ENCODE peak calls at places on chromosome 5, in four cellular contexts. F is CD4-positive, CD25-positive, alpha-beta regulatory T cell; W is BE2C; S is GM23248. Q is an unnamed sample.
A peak's percentile ranks its signal among the peaks of the same experiment; 100 is the strongest.

GRCh38 chr5:42423285-42424152 is at the start of gene GHR:
- DNase-seq in F (no peak), S (peak; percentile 95), W (peak; percentile 84), Q (peak; percentile 14)

GRCh38 chr5:137078171-137078665 is 420.9 kb downstream of the SPOCK1 start:
- DNase-seq in F (no peak), S (peak; percentile 52), W (no peak), Q (no peak)

GRCh38 chr5:163571755-163572154 is 66.3 kb downstream of the MAT2B start:
- DNase-seq in W (peak; percentile 15), S (peak; percentile 77), F (no peak), Q (no peak)

GRCh38 chr5:168765220-168766037 is 186.3 kb upstream of the PANK3 start:
- DNase-seq in F (no peak), W (peak; percentile 87), S (peak; percentile 77), Q (no peak)

GRCh38 chr5:100761192-100761591 is 141.9 kb downstream of the ST8SIA4 start:
- DNase-seq in W (no peak), S (peak; percentile 25), F (no peak), Q (no peak)

GRCh38 chr5:147560982-147561381 is 51.1 kb upstream of the DPYSL3 start:
- DNase-seq in F (no peak), S (no peak), W (no peak), Q (no peak)

GRCh38 chr5:94461131-94461530 is 157.3 kb downstream of the KIAA0825 start:
- DNase-seq in S (no peak), W (no peak), F (no peak), Q (no peak)

GRCh38 chr5:138986186-138986775 is 111.1 kb upstream of the LRRTM2 start:
- DNase-seq in F (no peak), W (peak; percentile 46), S (no peak), Q (no peak)

GRCh38 chr5:95261369-95262175 is 23.3 kb downstream of the MCTP1 start:
- DNase-seq in W (peak; percentile 17), S (peak; percentile 58), F (no peak), Q (peak; percentile 31)

GRCh38 chr5:152688561-152689274 is 283.6 kb upstream of the NMUR2 start:
- DNase-seq in F (no peak), W (no peak), S (peak; percentile 93), Q (no peak)

GRCh38 chr5:132747064-132747692 is at the start of gene CCNI2:
- DNase-seq in S (peak; percentile 56), F (peak; percentile 67), W (peak; percentile 32), Q (no peak)

GRCh38 chr5:73636408-73636807 is 10.4 kb downstream of the ARHGEF28 start:
- DNase-seq in S (no peak), F (no peak), W (no peak), Q (no peak)
- H3K4me3 ChIP-seq in S (no peak overlapping the region), F (no peak overlapping the region), W (no peak overlapping the region), Q (no peak overlapping the region)

DNA sequence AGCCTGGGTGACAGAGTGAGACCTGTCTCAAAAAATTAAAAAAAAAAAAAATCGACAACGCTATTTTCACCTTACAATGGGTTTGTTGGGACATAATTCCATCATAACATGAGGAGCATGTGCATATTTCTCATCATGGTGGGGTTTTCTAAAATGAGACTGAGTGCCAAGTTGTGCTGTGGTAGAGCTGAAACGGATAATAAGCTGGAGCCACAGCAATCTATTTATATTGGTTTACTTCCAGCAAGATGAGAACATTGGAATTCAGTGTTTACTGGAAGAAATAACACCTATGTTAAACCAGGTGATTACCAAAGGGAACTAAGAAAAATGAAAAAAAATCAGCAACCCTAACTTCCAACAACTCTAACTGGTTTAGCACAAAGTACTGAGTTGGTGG is 102.3 kb upstream of the IL6ST start:
- DNase-seq in S (no peak), F (no peak), W (no peak), Q (no peak)
- H3K4me3 ChIP-seq in S (no peak overlapping the region), F (no peak overlapping the region), W (no peak overlapping the region), Q (no peak overlapping the region)

DNA sequence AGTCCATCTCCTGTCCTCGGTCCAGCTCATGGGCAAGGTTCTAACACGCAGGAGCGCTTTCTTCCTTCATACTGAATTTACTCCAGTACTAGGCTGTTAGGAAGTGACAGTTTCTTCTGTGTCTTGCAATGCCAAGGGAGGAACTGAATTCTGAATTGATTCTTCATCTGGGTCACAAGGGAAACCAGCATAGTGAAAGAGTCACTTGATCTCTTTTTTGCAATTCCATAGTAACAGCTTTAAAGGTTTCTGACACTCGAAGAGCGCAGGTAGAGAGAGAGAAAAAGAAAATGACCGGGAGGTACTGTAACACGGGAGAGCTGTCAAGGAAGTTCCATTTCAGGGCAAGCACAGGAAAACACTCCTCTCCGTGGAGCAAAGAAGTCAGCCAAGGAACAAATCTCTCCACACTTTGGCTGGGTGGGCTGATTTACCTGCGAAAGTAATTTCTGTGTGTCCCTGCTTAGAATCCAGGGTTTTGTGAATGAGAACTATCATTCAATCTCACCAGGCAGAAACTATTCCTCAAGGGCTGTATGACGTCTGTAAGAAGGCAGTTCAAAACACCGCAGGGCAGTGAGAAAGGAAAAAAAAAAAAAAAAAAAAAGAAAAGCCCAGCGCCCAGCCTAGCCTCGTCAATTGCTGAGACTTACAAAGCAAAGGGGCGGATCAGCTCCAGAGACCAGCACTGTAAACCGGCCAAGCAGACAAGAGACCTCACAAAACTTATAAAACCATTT is 617.8 kb downstream of the PDE4D start:
- DNase-seq in F (no peak), S (peak; percentile 63), W (no peak), Q (no peak)
- H3K4me3 ChIP-seq in F (no peak overlapping the region), S (peak overlapping the region; percentile 79), W (no peak overlapping the region), Q (no peak overlapping the region)

DNA sequence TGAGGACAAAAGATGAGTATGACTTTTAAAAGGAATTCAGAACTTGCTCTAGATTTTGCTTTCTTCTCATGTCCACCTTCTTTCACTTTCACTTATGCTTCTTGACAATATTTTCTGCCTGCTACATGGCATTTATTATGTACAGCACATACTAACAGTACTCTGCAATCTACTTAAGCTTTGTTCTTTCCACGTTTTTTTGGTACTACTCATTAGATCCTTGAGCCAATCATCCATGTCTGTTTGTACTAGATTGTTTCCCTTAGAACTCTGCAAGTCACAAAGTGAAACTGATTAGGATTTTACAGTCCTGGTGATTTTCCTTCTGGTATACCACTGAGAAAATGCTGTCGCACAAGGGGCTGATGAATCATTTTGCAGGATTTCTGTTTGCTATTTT is 78.3 kb downstream of the PARP8 start:
- DNase-seq in W (no peak), S (peak; percentile 46), F (peak; percentile 34), Q (peak; percentile 44)
- H3K4me3 ChIP-seq in W (no peak overlapping the region), S (peak overlapping the region; percentile 66), F (peak overlapping the region; percentile 85), Q (peak overlapping the region; percentile 38)

GRCh38 chr5:150847334-150847695 is 994 bp downstream of the IRGM start:
- DNase-seq in F (no peak), S (no peak), W (no peak), Q (no peak)

GRCh38 chr5:150848271-150848670 is 1.9 kb downstream of the IRGM start:
- DNase-seq in F (no peak), S (peak; percentile 34), W (no peak), Q (no peak)

GRCh38 chr5:150851039-150851438 is 4.7 kb downstream of the IRGM start:
- DNase-seq in F (no peak), W (no peak), S (no peak), Q (no peak)

GRCh38 chr5:150846651-150847333 is 471 bp downstream of the IRGM start:
- DNase-seq in W (peak; percentile 57), S (peak; percentile 93), F (peak; percentile 77), Q (peak; percentile 93)
- H3K4me3 ChIP-seq in W (no peak overlapping the region), S (no peak overlapping the region), F (peak overlapping the region; percentile 54), Q (peak overlapping the region; percentile 30)

GRCh38 chr5:135438712-135439111 is 8.4 kb downstream of the DCANP1 start:
- DNase-seq in F (no peak), W (no peak), S (no peak), Q (no peak)

GRCh38 chr5:135437796-135438560 is 9.2 kb downstream of the DCANP1 start:
- DNase-seq in W (peak; percentile 49), F (no peak), S (peak; percentile 94), Q (no peak)

GRCh38 chr5:135441256-135441915 is 5.8 kb downstream of the DCANP1 start:
- DNase-seq in F (no peak), S (no peak), W (no peak), Q (no peak)

GRCh38 chr5:135441919-135442318 is 5.2 kb downstream of the DCANP1 start:
- DNase-seq in F (no peak), S (no peak), W (no peak), Q (no peak)

GRCh38 chr5:135439426-135440205 is 7.5 kb downstream of the DCANP1 start:
- DNase-seq in F (no peak), W (no peak), S (no peak), Q (no peak)
- H3K4me3 ChIP-seq in F (no peak overlapping the region), W (no peak overlapping the region), S (no peak overlapping the region), Q (no peak overlapping the region)